ENCODE peak calls at places on chromosomes 12 and 14, in five cellular contexts. B is GM23338, F is K562, O is HepG2, N is GM12878. V is an unnamed sample.

GRCh38 chr12:123363385-123363742 is 1.3 kb downstream of the SBNO1 start:
- DNase-seq in B (no peak), F (no peak), O (no peak), N (no peak), V (no peak)

GRCh38 chr14:102584871-102585869 is 7.3 kb upstream of the RCOR1 start:
- DNase-seq in B (peak), F (peak), O (no peak), N (no peak), V (peak)

GRCh38 chr12:112945515-112945914 is 7.2 kb downstream of the OAS3 start:
- DNase-seq in B (no peak), F (no peak), O (no peak), N (no peak), V (no peak)

GRCh38 chr14:48771717-48772116 is 814.5 kb downstream of the RPS29 start:
- DNase-seq in B (no peak), F (no peak), O (no peak), N (no peak), V (no peak)

GRCh38 chr12:64625243-64626077 is 15.2 kb downstream of the RASSF3 start:
- DNase-seq in B (no peak), F (peak), O (peak), N (peak), V (no peak)

GRCh38 chr14:30521899-30522736 is 36.8 kb upstream of the G2E3 start:
- DNase-seq in B (peak), F (peak), O (peak), N (peak), V (no peak)

GRCh38 chr14:60510976-60511599 is 2.1 kb downstream of the SIX6 start:
- DNase-seq in B (peak), F (no peak), O (no peak), N (no peak), V (peak)

GRCh38 chr14:104827173-104828055 is 26.5 kb downstream of the ZBTB42 start:
- DNase-seq in B (peak), F (peak), O (peak), N (no peak), V (peak)

GRCh38 chr12:118126119-118126757 is 9.7 kb upstream of the PEBP1 start:
- DNase-seq in B (no peak), F (no peak), O (peak), N (no peak), V (no peak)

GRCh38 chr12:75481774-75482173 is 1.2 kb downstream of the GLIPR1 start:
- DNase-seq in B (no peak), F (no peak), O (no peak), N (no peak), V (no peak)

GRCh38 chr12:124393831-124394230 is 98.9 kb downstream of the RFLNA start:
- DNase-seq in B (no peak), F (no peak), O (no peak), N (no peak), V (no peak)

GRCh38 chr12:122503147-122503751 is 2.5 kb upstream of the ZCCHC8 start:
- DNase-seq in B (no peak), F (no peak), O (no peak), N (no peak), V (no peak)

GRCh38 chr12:113889076-113889475 is 77.0 kb downstream of the RBM19 start:
- DNase-seq in B (peak), F (no peak), O (peak), N (no peak), V (no peak)

GRCh38 chr12:108666326-108666995 is 32.8 kb upstream of the SELPLG start:
- DNase-seq in B (no peak), F (no peak), O (peak), N (no peak), V (no peak)

GRCh38 chr12:85275359-85275758 is 4.7 kb upstream of the ALX1 start:
- DNase-seq in B (peak), F (no peak), O (no peak), N (no peak), V (no peak)

GRCh38 chr14:63760014-63760413 is 32.1 kb upstream of the SGPP1 start:
- DNase-seq in B (no peak), F (no peak), O (no peak), N (no peak), V (no peak)

GRCh38 chr12:6230321-6231110 is 30.3 kb downstream of the CD9 start:
- DNase-seq in B (no peak), F (no peak), O (peak), N (peak), V (no peak)

GRCh38 chr14:57714487-57714899 is 151.4 kb downstream of the SLC35F4 start:
- DNase-seq in B (peak), F (no peak), O (no peak), N (no peak), V (no peak)

GRCh38 chr12:56086096-56086495 is 6.1 kb downstream of the ERBB3 start:
- DNase-seq in B (peak), F (no peak), O (no peak), N (no peak), V (no peak)

GRCh38 chr14:63493246-63493645 is 49.9 kb downstream of the PPP2R5E start:
- DNase-seq in B (peak), F (no peak), O (no peak), N (no peak), V (no peak)

GRCh38 chr14:94129111-94129757 is at the start of gene IFI27L2:
- DNase-seq in B (peak), F (peak), O (peak), N (no peak), V (peak)

GRCh38 chr14:103103461-103104388 is 9.2 kb downstream of the EXOC3L4 start:
- DNase-seq in B (peak), F (no peak), O (peak), N (no peak), V (peak)

GRCh38 chr12:76976777-76977465 is 88.4 kb downstream of the E2F7 start:
- DNase-seq in B (no peak), F (no peak), O (no peak), N (no peak), V (no peak)

GRCh38 chr12:53591301-53592206 is 34.6 kb downstream of the ATF7 start:
- DNase-seq in B (no peak), F (no peak), O (peak), N (no peak), V (no peak)

GRCh38 chr12:114932806-114933205 is 248.8 kb upstream of the TBX3 start:
- DNase-seq in B (no peak), F (no peak), O (no peak), N (no peak), V (no peak)

GRCh38 chr14:95482967-95483842 is 33.2 kb downstream of the SYNE3 start:
- DNase-seq in B (no peak), F (peak), O (peak), N (no peak), V (no peak)

GRCh38 chr12:52333321-52333720 is 12.1 kb upstream of the KRT83 start:
- DNase-seq in B (no peak), F (no peak), O (no peak), N (no peak), V (no peak)

GRCh38 chr14:91412939-91413338 is 4.7 kb downstream of the CCDC88C start:
- DNase-seq in B (no peak), F (no peak), O (no peak), N (no peak), V (no peak)

GRCh38 chr14:91415794-91416743 is 1.6 kb downstream of the CCDC88C start:
- DNase-seq in B (peak), F (no peak), O (no peak), N (peak), V (no peak)

GRCh38 chr14:91416744-91417133 is 881 bp downstream of the CCDC88C start:
- DNase-seq in B (peak), F (peak), O (no peak), N (no peak), V (no peak)

GRCh38 chr14:91413547-91414474 is 3.8 kb downstream of the CCDC88C start:
- DNase-seq in B (peak), F (no peak), O (no peak), N (no peak), V (peak)

GRCh38 chr14:91414475-91415342 is 2.9 kb downstream of the CCDC88C start:
- DNase-seq in B (peak), F (no peak), O (no peak), N (no peak), V (no peak)
- TF ChIP-seq CREB1 in B (no peak), F (no peak), O (no peak), N (no peak), V (no peak)

DNA sequence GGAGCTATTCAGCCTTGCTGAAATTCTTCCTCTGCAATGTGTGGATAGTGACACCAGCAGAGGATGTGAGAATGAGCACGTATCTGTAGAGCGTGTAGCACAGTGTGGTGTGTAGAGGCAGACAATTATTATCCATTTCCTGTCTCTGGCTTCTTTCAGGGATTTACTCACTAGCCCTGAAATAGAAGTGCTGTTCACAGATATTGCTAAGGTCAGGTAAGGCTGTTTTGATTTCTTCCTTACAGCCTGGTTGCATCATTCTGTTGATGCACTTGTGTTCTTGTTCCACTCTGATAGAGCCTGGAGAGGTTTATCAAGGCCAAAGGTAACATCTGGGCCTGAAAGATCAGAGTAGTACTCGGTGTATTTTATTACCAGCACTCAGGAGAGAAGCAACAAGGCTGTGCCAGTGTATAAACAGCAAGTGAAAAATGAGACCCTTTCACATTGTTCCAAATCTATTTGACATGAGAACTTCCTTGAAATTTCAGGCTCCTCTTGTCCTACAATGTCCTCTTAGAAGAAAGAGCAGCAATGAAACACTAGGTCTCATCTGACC is 16.7 kb downstream of the ARG2 start:
- DNase-seq in B (no peak), F (peak), O (no peak), N (peak), V (no peak)
- TF ChIP-seq CREB1 in B (no peak), F (no peak), O (no peak), N (no peak), V (no peak)

GRCh38 chr14:34302654-34303053 is 159.4 kb downstream of the SPTSSA start:
- DNase-seq in B (no peak), F (no peak), O (no peak), N (no peak), V (no peak)

GRCh38 chr14:34299360-34299759 is 162.7 kb downstream of the SPTSSA start:
- DNase-seq in B (peak), F (no peak), O (no peak), N (no peak), V (no peak)

GRCh38 chr14:34303811-34304210 is 158.2 kb downstream of the SPTSSA start:
- DNase-seq in B (no peak), F (no peak), O (no peak), N (no peak), V (no peak)

GRCh38 chr14:34300330-34300729 is 161.7 kb downstream of the SPTSSA start:
- DNase-seq in B (no peak), F (no peak), O (no peak), N (no peak), V (no peak)

GRCh38 chr14:34301107-34301734 is 160.8 kb downstream of the SPTSSA start:
- DNase-seq in B (peak), F (peak), O (peak), N (peak), V (no peak)
- TF ChIP-seq CREB1 in B (no peak), F (no peak), O (no peak), N (no peak), V (no peak)

DNA sequence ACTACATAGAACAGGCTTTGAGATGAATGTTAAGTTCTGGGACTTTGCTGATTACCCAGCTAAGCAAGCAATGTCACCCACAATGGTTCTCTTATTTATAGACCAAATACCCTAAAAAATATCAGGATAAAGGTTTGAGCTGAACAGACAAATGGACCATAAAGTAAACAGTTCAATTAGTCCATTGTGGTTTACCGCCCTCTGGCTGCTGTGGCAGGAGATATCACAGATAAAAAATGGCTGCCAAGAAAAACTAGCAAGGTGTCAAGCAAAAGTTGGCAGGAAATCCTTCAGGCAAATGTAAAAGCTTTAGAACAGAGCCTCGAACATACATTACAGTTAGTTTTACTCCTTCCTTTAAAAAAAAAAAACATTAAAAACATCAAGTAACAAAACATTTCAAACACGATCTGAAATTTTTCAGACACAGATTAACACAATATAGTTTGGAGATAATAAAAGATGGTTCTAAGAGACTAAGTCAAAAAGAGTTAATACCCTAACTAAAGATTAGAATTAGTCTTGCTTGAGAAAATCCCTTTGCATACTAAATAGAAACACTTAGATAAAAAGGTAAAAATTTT is 41.3 kb downstream of the MED13L start:
- DNase-seq in B (peak), F (peak), O (peak), N (peak), V (peak)
- TF ChIP-seq CREB1 in B (no peak), F (no peak), O (no peak), N (no peak), V (no peak)

GRCh38 chr12:43653917-43654316 is 101.9 kb upstream of the ADAMTS20 start:
- DNase-seq in B (no peak), F (no peak), O (no peak), N (no peak), V (no peak)
- TF ChIP-seq CREB1 in B (no peak), F (no peak), O (no peak), N (no peak), V (no peak)

GRCh38 chr12:27965966-27966365 is 6.6 kb downstream of the PTHLH start:
- DNase-seq in B (no peak), F (no peak), O (no peak), N (no peak), V (no peak)
- TF ChIP-seq CREB1 in B (no peak), F (no peak), O (no peak), N (no peak), V (no peak)

V was measured in WTC11.